ENCODE peak calls at places on chromosomes 4 and X, in seven cellular contexts. C, V, O, G, Q, E and U are unnamed samples.

GRCh38 chr4:6777636-6778281 is 4.8 kb upstream of the KIAA0232 start:
- DNase-seq in C (no peak), V (peak; percentile 10), O (no peak), G (no peak), Q (no peak), E (no peak), U (no peak)

GRCh38 chrX:107747596-107748161 is 27.9 kb downstream of the TSC22D3 start:
- DNase-seq in C (no peak), V (peak; percentile 64), O (no peak), G (no peak), Q (no peak), E (no peak), U (no peak)

GRCh38 chr4:101155368-101155767 is 192.0 kb downstream of the PPP3CA start:
- DNase-seq in C (no peak), V (no peak), O (no peak), G (no peak), Q (no peak), E (no peak), U (no peak)

GRCh38 chrX:140765043-140765784 is 55.7 kb downstream of the LINC00632 start:
- DNase-seq in C (no peak), V (peak; percentile 71), O (no peak), G (no peak), Q (no peak), E (no peak), U (no peak)

GRCh38 chr4:112358952-112359749 is 62.0 kb downstream of the ALPK1 start:
- DNase-seq in C (no peak), V (no peak), O (no peak), G (no peak), Q (no peak), E (no peak), U (no peak)

GRCh38 chr4:139630991-139631390 is 34.6 kb upstream of the MGST2 start:
- DNase-seq in C (no peak), V (no peak), O (no peak), G (no peak), Q (no peak), E (no peak), U (no peak)

GRCh38 chrX:16465081-16465876 is 184.7 kb upstream of the S100G start:
- DNase-seq in C (no peak), V (no peak), O (no peak), G (no peak), Q (no peak), E (no peak), U (no peak)

GRCh38 chrX:9310596-9310995 is 154.3 kb upstream of the TBL1X start:
- DNase-seq in C (no peak), V (peak; percentile 15), O (no peak), G (no peak), Q (no peak), E (no peak), U (no peak)

GRCh38 chr4:38268108-38268507 is 307.9 kb downstream of the PTTG2 start:
- DNase-seq in C (no peak), V (no peak), O (no peak), G (no peak), Q (no peak), E (no peak), U (no peak)

GRCh38 chr4:33268776-33269175 is 2548.6 kb downstream of the PCDH7 start:
- DNase-seq in C (no peak), V (no peak), O (no peak), G (no peak), Q (no peak), E (no peak), U (no peak)

GRCh38 chr4:150001815-150002214 is 76.4 kb upstream of the DCLK2 start:
- DNase-seq in C (no peak), V (no peak), O (no peak), G (no peak), Q (no peak), E (no peak), U (no peak)

GRCh38 chr4:78864405-78865024 is 74.7 kb downstream of the PAQR3 start:
- DNase-seq in C (no peak), V (peak; percentile 90), O (no peak), G (no peak), Q (no peak), E (no peak), U (no peak)

GRCh38 chrX:16140983-16141382 is 17.6 kb downstream of the GRPR start:
- DNase-seq in C (no peak), V (no peak), O (no peak), G (no peak), Q (no peak), E (no peak), U (no peak)

GRCh38 chr4:23333946-23334878 is 555.6 kb downstream of the PPARGC1A start:
- DNase-seq in C (no peak), V (peak; percentile 95), O (no peak), G (no peak), Q (no peak), E (no peak), U (no peak)

GRCh38 chr4:168592676-168593075 is 95.8 kb downstream of the PALLD start:
- DNase-seq in C (no peak), V (no peak), O (no peak), G (no peak), Q (no peak), E (no peak), U (no peak)

GRCh38 chr4:74671074-74671698 is 123.1 kb downstream of the BTC start:
- DNase-seq in C (peak; percentile 11), V (peak; percentile 90), O (no peak), G (no peak), Q (peak; percentile 64), E (no peak), U (no peak)

GRCh38 chr4:17667653-17668201 is 53.3 kb downstream of the MED28 start:
- DNase-seq in C (no peak), V (no peak), O (no peak), G (no peak), Q (no peak), E (no peak), U (no peak)

GRCh38 chrX:96436105-96436504 is 248.5 kb upstream of the DIAPH2 start:
- DNase-seq in C (no peak), V (peak; percentile 48), O (no peak), G (no peak), Q (no peak), E (no peak), U (no peak)

GRCh38 chrX:47208108-47208507 is 10.4 kb upstream of the CDK16 start:
- DNase-seq in C (no peak), V (no peak), O (no peak), G (no peak), Q (no peak), E (peak; percentile 36), U (no peak)

GRCh38 chr4:53494851-53495250 is 96.4 kb downstream of the LNX1 start:
- DNase-seq in C (no peak), V (no peak), O (no peak), G (no peak), Q (no peak), E (no peak), U (no peak)

GRCh38 chr4:17376205-17376604 is 135.7 kb downstream of the QDPR start:
- DNase-seq in C (no peak), V (peak; percentile 81), O (no peak), G (no peak), Q (no peak), E (no peak), U (no peak)

GRCh38 chrX:148867596-148867995 is 367.2 kb downstream of the AFF2 start:
- DNase-seq in C (no peak), V (no peak), O (no peak), G (no peak), Q (no peak), E (no peak), U (no peak)

GRCh38 chr4:107183155-107183774 is 147.2 kb upstream of the DKK2 start:
- DNase-seq in C (no peak), V (peak; percentile 79), O (no peak), G (no peak), Q (no peak), E (no peak), U (peak; percentile 2)

GRCh38 chr4:97432551-97432950 is 710.7 kb downstream of the STPG2 start:
- DNase-seq in C (no peak), V (no peak), O (no peak), G (no peak), Q (no peak), E (no peak), U (no peak)

GRCh38 chr4:53863163-53863562 is 201.2 kb downstream of the CHIC2 start:
- DNase-seq in C (peak; percentile 32), V (peak; percentile 67), O (peak; percentile 14), G (no peak), Q (no peak), E (no peak), U (no peak)

GRCh38 chrX:1741828-1742394 is 127.1 kb downstream of the ASMT start:
- DNase-seq in C (no peak), V (no peak), O (no peak), G (no peak), Q (no peak), E (no peak), U (no peak)

GRCh38 chr4:3436798-3437581 is 4.8 kb upstream of the HGFAC start:
- DNase-seq in C (no peak), V (peak; percentile 25), O (peak; percentile 8), G (no peak), Q (no peak), E (peak; percentile 61), U (no peak)

GRCh38 chr4:18733956-18734872 is 712.7 kb upstream of the LCORL start:
- DNase-seq in C (peak; percentile 18), V (no peak), O (peak; percentile 7), G (no peak), Q (no peak), E (no peak), U (no peak)

GRCh38 chr4:123673971-123674370 is 277.4 kb downstream of the SPRY1 start:
- DNase-seq in C (no peak), V (no peak), O (no peak), G (no peak), Q (no peak), E (no peak), U (no peak)

GRCh38 chr4:41428205-41428940 is 109.6 kb upstream of the LIMCH1 start:
- DNase-seq in C (no peak), V (no peak), O (no peak), G (no peak), Q (no peak), E (no peak), U (no peak)

GRCh38 chrX:49187028-49187394 is 838 bp upstream of the PRICKLE3 start:
- DNase-seq in C (no peak), V (no peak), O (no peak), G (no peak), Q (peak; percentile 48), E (no peak), U (no peak)
- H3K27ac ChIP-seq in C (peak overlapping the region; percentile 88), V (peak overlapping the region; percentile 46), O (no peak overlapping the region), G (no peak overlapping the region), Q (no peak overlapping the region), E (peak overlapping the region; percentile 79), U (no peak overlapping the region)

GRCh38 chr4:77699731-77700210 is 94.2 kb downstream of the CXCL13 start:
- DNase-seq in C (no peak), V (peak; percentile 89), O (no peak), G (no peak), Q (no peak), E (no peak), U (no peak)
- H3K27ac ChIP-seq in C (peak overlapping the region; percentile 25), V (peak overlapping the region; percentile 92), O (no peak overlapping the region), G (no peak overlapping the region), Q (no peak overlapping the region), E (peak overlapping the region; percentile 32), U (no peak overlapping the region)

GRCh38 chr4:26206339-26206738 is 114.5 kb upstream of the RBPJ start:
- DNase-seq in C (no peak), V (peak; percentile 86), O (no peak), G (no peak), Q (no peak), E (no peak), U (no peak)
- H3K27ac ChIP-seq in C (peak overlapping the region; percentile 44), V (no peak overlapping the region), O (peak overlapping the region; percentile 2), G (no peak overlapping the region), Q (no peak overlapping the region), E (no peak overlapping the region), U (peak overlapping the region; percentile 87)

GRCh38 chr4:185113340-185113739 is 29.7 kb upstream of the SLC25A4 start:
- DNase-seq in C (no peak), V (peak; percentile 45), O (no peak), G (no peak), Q (no peak), E (no peak), U (no peak)
- H3K27ac ChIP-seq in C (peak overlapping the region; percentile 90), V (peak overlapping the region; percentile 68), O (peak overlapping the region; percentile 91), G (no peak overlapping the region), Q (no peak overlapping the region), E (peak overlapping the region; percentile 42), U (no peak overlapping the region)